ENCODE peak calls at places on chromosomes 5 and 9, in four cellular contexts. R is K562, F is HepG2, O is GM12878. M is an unnamed sample. For H3K36me3, the result is how much of the 10 kb centered on the place peaks cover.

GRCh38 chr9:135305546-135306180 is 173.9 kb upstream of the PPP1R26 start:
- DNase-seq in R (no peak), O (no peak), F (no peak), M (no peak)

GRCh38 chr9:36843964-36844363 is 190.1 kb downstream of the PAX5 start:
- DNase-seq in R (no peak), F (no peak), O (no peak), M (no peak)

GRCh38 chr5:176131771-176132170 is 106.5 kb upstream of the SIMC1 start:
- DNase-seq in F (no peak), R (no peak), O (no peak), M (no peak)

GRCh38 chr5:135438712-135439111 is 8.4 kb downstream of the DCANP1 start:
- DNase-seq in F (no peak), O (no peak), R (no peak), M (peak)

GRCh38 chr9:107874591-107875374 is 385.2 kb upstream of the KLF4 start:
- DNase-seq in O (no peak), R (no peak), F (no peak), M (no peak)

GRCh38 chr9:14616188-14616982 is 76.8 kb downstream of the ZDHHC21 start:
- DNase-seq in F (peak), R (peak), O (no peak), M (no peak)

GRCh38 chr5:120901199-120901598 is 437.1 kb downstream of the PRR16 start:
- DNase-seq in O (no peak), R (no peak), F (no peak), M (no peak)

GRCh38 chr5:177489119-177489716 is 8.2 kb downstream of the PDLIM7 start:
- DNase-seq in O (no peak), F (no peak), R (no peak), M (no peak)

GRCh38 chr9:35771943-35772342 is 17.9 kb upstream of the MSMP start:
- DNase-seq in O (no peak), R (no peak), F (peak), M (no peak)

GRCh38 chr5:15501057-15501791 is 1.2 kb downstream of the FBXL7 start:
- DNase-seq in F (no peak), R (no peak), O (no peak), M (peak)

GRCh38 chr5:168047043-168047668 is 244.3 kb upstream of the WWC1 start:
- DNase-seq in R (peak), F (peak), O (peak), M (peak)

GRCh38 chr5:127757576-127757975 is 54.4 kb downstream of the CCDC192 start:
- DNase-seq in F (no peak), R (peak), O (peak), M (no peak)

GRCh38 chr5:103090791-103091190 is 29.1 kb downstream of the GIN1 start:
- DNase-seq in O (no peak), R (no peak), F (no peak), M (no peak)
- H3K36me3 ChIP-seq in O (under half), R (under half), F (under half), M (under half)

GRCh38 chr9:7960615-7961014 is 161.0 kb upstream of the DMAC1 start:
- DNase-seq in O (no peak), R (no peak), F (no peak), M (no peak)
- TF ChIP-seq BRCA1 in O (no peak), R (no peak), F (no peak), M (no peak)

DNA sequence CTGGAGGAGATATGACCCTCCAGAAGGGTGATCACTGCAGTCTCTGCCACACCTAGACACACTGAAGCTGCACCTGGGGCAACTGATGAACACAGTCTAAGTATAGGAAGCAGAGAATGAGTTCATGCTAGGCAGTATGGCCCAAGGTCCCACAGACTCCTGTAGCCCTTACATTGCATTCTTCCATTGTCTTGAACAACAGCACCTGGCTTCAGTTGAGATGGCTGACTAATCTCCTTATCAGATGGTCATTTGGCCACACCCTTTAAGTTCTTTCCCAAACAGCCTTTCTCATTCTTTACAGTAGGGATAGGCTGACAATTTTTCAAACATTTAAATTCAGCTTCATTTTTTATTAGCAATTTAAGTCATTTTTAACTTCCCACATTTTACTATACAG is 23.1 kb downstream of the CENPK start:
- DNase-seq in F (no peak), R (peak), O (no peak), M (no peak)
- TF ChIP-seq ATF2 in F (no peak), R (no peak), O (no peak), M (no peak)

GRCh38 chr9:29208670-29209069 is 1635.4 kb upstream of the C9orf72 start:
- DNase-seq in O (no peak), R (no peak), F (no peak), M (no peak)

GRCh38 chr9:29198861-29199260 is 1625.6 kb upstream of the C9orf72 start:
- DNase-seq in O (no peak), R (no peak), F (no peak), M (no peak)

GRCh38 chr9:29200650-29201049 is 1627.4 kb upstream of the C9orf72 start:
- DNase-seq in R (no peak), F (no peak), O (no peak), M (no peak)

GRCh38 chr9:29199975-29200374 is 1626.7 kb upstream of the C9orf72 start:
- DNase-seq in F (no peak), O (no peak), R (no peak), M (no peak)

DNA sequence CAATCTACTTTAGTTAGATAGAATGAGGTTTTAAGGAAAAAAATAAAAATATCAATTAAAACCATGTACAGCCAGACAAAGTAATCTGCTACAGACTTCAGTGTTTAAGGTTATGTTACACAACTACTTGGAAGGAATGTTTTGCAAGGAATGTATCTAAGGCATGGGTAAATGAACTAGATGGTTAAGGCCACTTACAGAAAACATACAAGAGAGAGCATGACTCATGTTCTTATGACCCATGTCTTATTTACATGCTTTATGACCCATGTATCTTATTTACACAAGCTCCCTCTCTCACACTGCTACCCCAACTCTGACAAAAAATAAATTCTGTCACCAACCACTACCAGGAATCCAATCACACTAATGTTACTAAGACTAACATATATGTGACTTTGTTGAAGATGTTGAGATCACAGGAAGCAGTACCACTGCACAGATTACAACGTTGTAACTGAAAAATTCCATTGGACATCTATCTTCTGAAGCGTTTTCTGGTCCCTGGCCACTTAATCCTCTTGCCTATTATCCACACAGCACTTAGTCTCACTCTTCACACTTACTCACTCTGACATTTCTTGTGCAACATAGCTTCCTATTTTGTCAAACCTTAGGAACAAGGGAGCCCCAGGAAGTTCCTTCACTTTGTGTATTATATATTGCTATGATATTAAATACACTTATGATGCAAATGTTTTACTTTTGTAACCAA is 1630.1 kb upstream of the C9orf72 start:
- DNase-seq in O (no peak), F (no peak), R (no peak), M (no peak)
- H3K36me3 ChIP-seq in O (under half), F (under half), R (under half), M (under half)